ENCODE peak calls at places on chromosomes 13 and 19, in ten cellular contexts. One of them, this sample, is unnamed.

GRCh38 chr13:106143930-106144709 is 391.3 kb downstream of the EFNB2 start:
- DNase-seq in endodermal cell: no peak
- DNase-seq in AG09309: no peak
- DNase-seq in fibroblast of lung: no peak
- DNase-seq in tibial nerve: no peak
- DNase-seq in heart left ventricle: no peak
- DNase-seq in foreskin fibroblast: no peak
- DNase-seq in PC-3: peak
- DNase-seq in type B pancreatic cell: no peak
- DNase-seq in IMR-90: no peak
- DNase-seq in this sample: peak

GRCh38 chr19:3372413-3372812 is 6.0 kb downstream of the NFIC start:
- DNase-seq in endodermal cell: no peak
- DNase-seq in AG09309: no peak
- DNase-seq in fibroblast of lung: no peak
- DNase-seq in tibial nerve: no peak
- DNase-seq in heart left ventricle: no peak
- DNase-seq in foreskin fibroblast: no peak
- DNase-seq in PC-3: no peak
- DNase-seq in type B pancreatic cell: no peak
- DNase-seq in IMR-90: no peak
- DNase-seq in this sample: no peak

GRCh38 chr13:40970803-40971202 is 48.3 kb downstream of the ELF1 start:
- DNase-seq in endodermal cell: no peak
- DNase-seq in AG09309: no peak
- DNase-seq in fibroblast of lung: no peak
- DNase-seq in tibial nerve: no peak
- DNase-seq in heart left ventricle: no peak
- DNase-seq in foreskin fibroblast: no peak
- DNase-seq in PC-3: no peak
- DNase-seq in type B pancreatic cell: no peak
- DNase-seq in IMR-90: no peak
- DNase-seq in this sample: no peak

GRCh38 chr13:35833571-35834305 is 297.4 kb downstream of the DCLK1 start:
- DNase-seq in endodermal cell: no peak
- DNase-seq in AG09309: no peak
- DNase-seq in fibroblast of lung: no peak
- DNase-seq in tibial nerve: no peak
- DNase-seq in heart left ventricle: no peak
- DNase-seq in foreskin fibroblast: no peak
- DNase-seq in PC-3: no peak
- DNase-seq in type B pancreatic cell: no peak
- DNase-seq in IMR-90: no peak
- DNase-seq in this sample: no peak

GRCh38 chr19:1384085-1384462 is 367 bp downstream of the NDUFS7 start:
- DNase-seq in endodermal cell: no peak
- DNase-seq in AG09309: no peak
- DNase-seq in fibroblast of lung: no peak
- DNase-seq in tibial nerve: no peak
- DNase-seq in heart left ventricle: no peak
- DNase-seq in foreskin fibroblast: no peak
- DNase-seq in PC-3: no peak
- DNase-seq in type B pancreatic cell: no peak
- DNase-seq in IMR-90: no peak
- DNase-seq in this sample: no peak

GRCh38 chr19:33639034-33639681 is 17.4 kb downstream of the CHST8 start:
- DNase-seq in endodermal cell: no peak
- DNase-seq in AG09309: no peak
- DNase-seq in fibroblast of lung: no peak
- DNase-seq in tibial nerve: no peak
- DNase-seq in heart left ventricle: no peak
- DNase-seq in foreskin fibroblast: no peak
- DNase-seq in PC-3: no peak
- DNase-seq in type B pancreatic cell: no peak
- DNase-seq in IMR-90: no peak
- DNase-seq in this sample: no peak

GRCh38 chr19:15144046-15144646 is 36.9 kb downstream of the SYDE1 start:
- DNase-seq in endodermal cell: peak
- DNase-seq in AG09309: no peak
- DNase-seq in fibroblast of lung: peak
- DNase-seq in tibial nerve: no peak
- DNase-seq in heart left ventricle: no peak
- DNase-seq in foreskin fibroblast: no peak
- DNase-seq in PC-3: no peak
- DNase-seq in type B pancreatic cell: no peak
- DNase-seq in IMR-90: no peak
- DNase-seq in this sample: no peak

GRCh38 chr19:1104452-1105216 is 840 bp downstream of the GPX4 start:
- DNase-seq in endodermal cell: peak
- DNase-seq in AG09309: no peak
- DNase-seq in fibroblast of lung: peak
- DNase-seq in tibial nerve: peak
- DNase-seq in heart left ventricle: peak
- DNase-seq in foreskin fibroblast: peak
- DNase-seq in PC-3: peak
- DNase-seq in type B pancreatic cell: peak
- DNase-seq in IMR-90: peak
- DNase-seq in this sample: peak

GRCh38 chr19:48496959-48497727 is 14.5 kb downstream of the LMTK3 start:
- DNase-seq in endodermal cell: peak
- DNase-seq in AG09309: no peak
- DNase-seq in fibroblast of lung: no peak
- DNase-seq in tibial nerve: no peak
- DNase-seq in heart left ventricle: no peak
- DNase-seq in foreskin fibroblast: no peak
- DNase-seq in PC-3: no peak
- DNase-seq in type B pancreatic cell: no peak
- DNase-seq in IMR-90: no peak
- DNase-seq in this sample: no peak

GRCh38 chr13:27857271-27857670 is 62.5 kb upstream of the PDX1 start:
- DNase-seq in endodermal cell: no peak
- DNase-seq in AG09309: no peak
- DNase-seq in fibroblast of lung: no peak
- DNase-seq in tibial nerve: no peak
- DNase-seq in heart left ventricle: no peak
- DNase-seq in foreskin fibroblast: no peak
- DNase-seq in PC-3: no peak
- DNase-seq in type B pancreatic cell: no peak
- DNase-seq in IMR-90: no peak
- DNase-seq in this sample: no peak

GRCh38 chr13:29522044-29522685 is 73.3 kb downstream of the SLC7A1 start:
- DNase-seq in endodermal cell: no peak
- DNase-seq in AG09309: peak
- DNase-seq in fibroblast of lung: peak
- DNase-seq in tibial nerve: no peak
- DNase-seq in heart left ventricle: no peak
- DNase-seq in foreskin fibroblast: peak
- DNase-seq in PC-3: no peak
- DNase-seq in type B pancreatic cell: no peak
- DNase-seq in IMR-90: peak
- DNase-seq in this sample: no peak

GRCh38 chr13:44519642-44520041 is 56.5 kb downstream of the TSC22D1 start:
- DNase-seq in endodermal cell: no peak
- DNase-seq in AG09309: no peak
- DNase-seq in fibroblast of lung: no peak
- DNase-seq in tibial nerve: no peak
- DNase-seq in heart left ventricle: no peak
- DNase-seq in foreskin fibroblast: no peak
- DNase-seq in PC-3: no peak
- DNase-seq in type B pancreatic cell: no peak
- DNase-seq in IMR-90: no peak
- DNase-seq in this sample: no peak

GRCh38 chr19:55319786-55320185 is 5.4 kb downstream of the TMEM150B start:
- DNase-seq in endodermal cell: peak
- DNase-seq in AG09309: no peak
- DNase-seq in fibroblast of lung: peak
- DNase-seq in tibial nerve: no peak
- DNase-seq in heart left ventricle: no peak
- DNase-seq in foreskin fibroblast: peak
- DNase-seq in PC-3: no peak
- DNase-seq in type B pancreatic cell: no peak
- DNase-seq in IMR-90: peak
- DNase-seq in this sample: no peak

GRCh38 chr13:98839826-98840769 is 87.6 kb upstream of the SLC15A1 start:
- DNase-seq in endodermal cell: peak
- DNase-seq in AG09309: no peak
- DNase-seq in fibroblast of lung: peak
- DNase-seq in tibial nerve: peak
- DNase-seq in heart left ventricle: peak
- DNase-seq in foreskin fibroblast: peak
- DNase-seq in PC-3: peak
- DNase-seq in type B pancreatic cell: no peak
- DNase-seq in IMR-90: peak
- DNase-seq in this sample: peak
- TF ChIP-seq CTCF in endodermal cell: peak
- TF ChIP-seq CTCF in AG09309: peak
- TF ChIP-seq CTCF in fibroblast of lung: peak
- TF ChIP-seq CTCF in tibial nerve: peak
- TF ChIP-seq CTCF in heart left ventricle: peak
- TF ChIP-seq CTCF in foreskin fibroblast: peak
- TF ChIP-seq CTCF in PC-3: peak
- TF ChIP-seq CTCF in type B pancreatic cell: peak
- TF ChIP-seq CTCF in IMR-90: peak
- TF ChIP-seq CTCF in this sample: no peak

GRCh38 chr13:89925107-89925506 is 1422.4 kb upstream of the MIR17HG start:
- DNase-seq in endodermal cell: peak
- DNase-seq in AG09309: no peak
- DNase-seq in fibroblast of lung: peak
- DNase-seq in tibial nerve: no peak
- DNase-seq in heart left ventricle: no peak
- DNase-seq in foreskin fibroblast: no peak
- DNase-seq in PC-3: peak
- DNase-seq in type B pancreatic cell: no peak
- DNase-seq in IMR-90: peak
- DNase-seq in this sample: peak
- TF ChIP-seq CTCF in endodermal cell: peak
- TF ChIP-seq CTCF in AG09309: no peak
- TF ChIP-seq CTCF in fibroblast of lung: peak
- TF ChIP-seq CTCF in tibial nerve: no peak
- TF ChIP-seq CTCF in heart left ventricle: peak
- TF ChIP-seq CTCF in foreskin fibroblast: no peak
- TF ChIP-seq CTCF in PC-3: peak
- TF ChIP-seq CTCF in type B pancreatic cell: peak
- TF ChIP-seq CTCF in IMR-90: no peak
- TF ChIP-seq CTCF in this sample: no peak

DNA sequence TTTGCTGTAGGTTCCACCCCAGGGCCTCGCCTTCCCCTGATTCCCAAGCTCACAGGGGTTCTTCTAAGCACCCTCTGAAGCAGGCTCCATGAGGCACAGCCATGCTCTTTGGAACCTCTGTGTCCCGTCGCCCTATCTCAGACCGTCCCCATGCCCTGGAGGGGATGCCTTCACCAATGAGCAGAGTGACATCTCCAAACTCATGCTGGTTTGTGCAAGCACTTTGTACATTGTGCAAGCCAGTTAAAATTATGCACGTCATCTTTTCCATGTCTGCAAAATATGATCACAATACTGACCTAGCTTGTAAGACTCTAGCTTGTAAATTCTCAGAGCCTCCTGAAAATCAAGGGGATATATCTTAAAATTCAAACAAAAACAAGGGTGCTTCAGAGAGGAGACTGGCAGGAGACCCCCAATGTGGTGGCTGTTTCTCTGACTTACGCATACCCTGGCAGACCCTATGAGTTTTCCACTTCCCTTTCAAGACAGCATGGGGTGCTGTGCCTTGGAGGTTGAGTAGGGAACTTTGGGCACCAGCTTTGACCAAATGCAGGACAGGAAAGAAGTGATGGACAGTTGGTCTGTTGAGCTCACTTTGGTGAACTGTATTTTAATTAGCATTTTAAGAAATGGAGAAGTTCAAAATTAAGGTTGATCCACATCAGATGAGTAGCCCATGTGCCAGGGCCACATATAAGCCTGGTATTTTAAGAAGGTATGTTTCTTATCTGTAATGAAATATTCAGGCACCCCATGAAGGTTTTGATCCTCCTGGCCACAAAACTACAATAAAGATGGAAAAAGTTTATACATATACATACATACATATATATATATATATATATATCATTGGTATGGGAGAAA is 46.2 kb upstream of the RAP2A start:
- DNase-seq in endodermal cell: no peak
- DNase-seq in AG09309: no peak
- DNase-seq in fibroblast of lung: no peak
- DNase-seq in tibial nerve: no peak
- DNase-seq in heart left ventricle: no peak
- DNase-seq in foreskin fibroblast: no peak
- DNase-seq in PC-3: no peak
- DNase-seq in type B pancreatic cell: no peak
- DNase-seq in IMR-90: no peak
- DNase-seq in this sample: no peak
- TF ChIP-seq CTCF in endodermal cell: no peak
- TF ChIP-seq CTCF in AG09309: no peak
- TF ChIP-seq CTCF in fibroblast of lung: no peak
- TF ChIP-seq CTCF in tibial nerve: no peak
- TF ChIP-seq CTCF in heart left ventricle: no peak
- TF ChIP-seq CTCF in foreskin fibroblast: no peak
- TF ChIP-seq CTCF in PC-3: no peak
- TF ChIP-seq CTCF in type B pancreatic cell: no peak
- TF ChIP-seq CTCF in IMR-90: no peak
- TF ChIP-seq CTCF in this sample: no peak

GRCh38 chr19:43300876-43301765 is 31.8 kb upstream of the PSG9 start:
- DNase-seq in endodermal cell: no peak
- DNase-seq in AG09309: no peak
- DNase-seq in fibroblast of lung: no peak
- DNase-seq in tibial nerve: no peak
- DNase-seq in heart left ventricle: no peak
- DNase-seq in foreskin fibroblast: no peak
- DNase-seq in PC-3: peak
- DNase-seq in type B pancreatic cell: no peak
- DNase-seq in IMR-90: no peak
- DNase-seq in this sample: no peak

GRCh38 chr19:43306097-43306496 is 36.8 kb upstream of the PSG9 start:
- DNase-seq in endodermal cell: no peak
- DNase-seq in AG09309: no peak
- DNase-seq in fibroblast of lung: no peak
- DNase-seq in tibial nerve: no peak
- DNase-seq in heart left ventricle: no peak
- DNase-seq in foreskin fibroblast: peak
- DNase-seq in PC-3: peak
- DNase-seq in type B pancreatic cell: no peak
- DNase-seq in IMR-90: no peak
- DNase-seq in this sample: no peak

GRCh38 chr19:43310221-43310620 is 40.9 kb upstream of the PSG9 start:
- DNase-seq in endodermal cell: no peak
- DNase-seq in AG09309: no peak
- DNase-seq in fibroblast of lung: no peak
- DNase-seq in tibial nerve: no peak
- DNase-seq in heart left ventricle: no peak
- DNase-seq in foreskin fibroblast: no peak
- DNase-seq in PC-3: peak
- DNase-seq in type B pancreatic cell: no peak
- DNase-seq in IMR-90: no peak
- DNase-seq in this sample: no peak

GRCh38 chr19:43308244-43308815 is 39.0 kb upstream of the PSG9 start:
- DNase-seq in endodermal cell: no peak
- DNase-seq in AG09309: no peak
- DNase-seq in fibroblast of lung: no peak
- DNase-seq in tibial nerve: no peak
- DNase-seq in heart left ventricle: no peak
- DNase-seq in foreskin fibroblast: no peak
- DNase-seq in PC-3: no peak
- DNase-seq in type B pancreatic cell: no peak
- DNase-seq in IMR-90: no peak
- DNase-seq in this sample: no peak

GRCh38 chr19:43305642-43306041 is 36.3 kb upstream of the PSG9 start:
- DNase-seq in endodermal cell: no peak
- DNase-seq in AG09309: no peak
- DNase-seq in fibroblast of lung: no peak
- DNase-seq in tibial nerve: no peak
- DNase-seq in heart left ventricle: no peak
- DNase-seq in foreskin fibroblast: no peak
- DNase-seq in PC-3: no peak
- DNase-seq in type B pancreatic cell: no peak
- DNase-seq in IMR-90: no peak
- DNase-seq in this sample: no peak
- TF ChIP-seq CTCF in endodermal cell: no peak
- TF ChIP-seq CTCF in AG09309: peak
- TF ChIP-seq CTCF in fibroblast of lung: no peak
- TF ChIP-seq CTCF in tibial nerve: no peak
- TF ChIP-seq CTCF in heart left ventricle: no peak
- TF ChIP-seq CTCF in foreskin fibroblast: no peak
- TF ChIP-seq CTCF in PC-3: peak
- TF ChIP-seq CTCF in type B pancreatic cell: no peak
- TF ChIP-seq CTCF in IMR-90: no peak
- TF ChIP-seq CTCF in this sample: no peak